ENCODE peak calls at places on chromosomes 7 and 10, in nine cellular contexts. Z is H1, J is fibroblast of lung, K is K562, C is IMR-90, O is GM23338, V is DND-41, P is neural progenitor cell, Y is MM.1S. E is an unnamed sample.

GRCh38 chr7:81162771-81163525 is 244.1 kb upstream of the SEMA3C start:
- DNase-seq in Z (no peak), J (no peak), K (no peak), C (peak; percentile 70), O (no peak), V (no peak), P (no peak), Y (no peak), E (no peak)

GRCh38 chr7:14973712-14974428 is 71.3 kb upstream of the DGKB start:
- DNase-seq in Z (no peak), J (peak; percentile 2), K (no peak), C (no peak), O (no peak), V (no peak), P (no peak), Y (no peak), E (no peak)

GRCh38 chr7:100603697-100604077 is 1.5 kb downstream of the PCOLCE start:
- DNase-seq in Z (no peak), J (peak; percentile 48), K (no peak), C (peak; percentile 23), O (peak; percentile 64), V (no peak), P (peak; percentile 75), Y (no peak), E (no peak)

GRCh38 chr7:78095549-78095948 is 297.0 kb downstream of the PHTF2 start:
- DNase-seq in Z (no peak), J (peak; percentile 16), K (no peak), C (peak; percentile 83), O (no peak), V (no peak), P (no peak), Y (no peak), E (no peak)

GRCh38 chr7:66043681-66044497 is 31.7 kb upstream of the ASL start:
- DNase-seq in Z (no peak), J (peak; percentile 8), K (peak; percentile 15), C (no peak), O (peak; percentile 83), V (no peak), P (peak; percentile 73), Y (no peak), E (no peak)

GRCh38 chr10:43667736-43668371 is 19.2 kb upstream of the ZNF32 start:
- DNase-seq in Z (no peak), J (no peak), K (no peak), C (no peak), O (peak; percentile 29), V (no peak), P (no peak), Y (no peak), E (no peak)

GRCh38 chr10:69742928-69743602 is 58.6 kb upstream of the COL13A1 start:
- DNase-seq in Z (peak; percentile 19), J (peak; percentile 56), K (peak; percentile 40), C (peak; percentile 19), O (peak; percentile 75), V (peak; percentile 12), P (peak; percentile 72), Y (no peak), E (peak; percentile 65)

GRCh38 chr10:121579656-121580055 is 18.6 kb downstream of the FGFR2 start:
- DNase-seq in Z (no peak), J (no peak), K (no peak), C (no peak), O (peak; percentile 71), V (no peak), P (no peak), Y (no peak), E (peak; percentile 88)

GRCh38 chr10:12782537-12782936 is 219.0 kb downstream of the CCDC3 start:
- DNase-seq in Z (no peak), J (peak; percentile 31), K (peak; percentile 65), C (peak; percentile 29), O (peak; percentile 72), V (peak; percentile 31), P (peak; percentile 52), Y (no peak), E (peak; percentile 77)

GRCh38 chr10:132512693-132513345 is 24.8 kb upstream of the INPP5A start:
- DNase-seq in Z (no peak), J (no peak), K (no peak), C (no peak), O (no peak), V (no peak), P (no peak), Y (no peak), E (no peak)

GRCh38 chr7:143391462-143392404 is 10.6 kb downstream of the ZYX start:
- DNase-seq in Z (no peak), J (peak; percentile 90), K (peak; percentile 20), C (peak; percentile 85), O (no peak), V (no peak), P (no peak), Y (no peak), E (no peak)

GRCh38 chr10:58516118-58516517 is 3.4 kb downstream of the BICC1 start:
- DNase-seq in Z (no peak), J (no peak), K (no peak), C (no peak), O (no peak), V (no peak), P (no peak), Y (no peak), E (no peak)

GRCh38 chr7:1246170-1246870 is 13.6 kb downstream of the UNCX start:
- DNase-seq in Z (no peak), J (no peak), K (no peak), C (no peak), O (no peak), V (no peak), P (peak; percentile 51), Y (no peak), E (no peak)

GRCh38 chr7:1248077-1248458 is 15.4 kb downstream of the UNCX start:
- DNase-seq in Z (no peak), J (no peak), K (no peak), C (no peak), O (no peak), V (peak; percentile 31), P (peak; percentile 60), Y (no peak), E (no peak)

GRCh38 chr7:1245596-1245995 is 12.9 kb downstream of the UNCX start:
- DNase-seq in Z (no peak), J (no peak), K (no peak), C (no peak), O (no peak), V (no peak), P (peak; percentile 41), Y (no peak), E (no peak)

GRCh38 chr7:1247527-1248041 is 14.9 kb downstream of the UNCX start:
- DNase-seq in Z (no peak), J (no peak), K (no peak), C (no peak), O (no peak), V (peak; percentile 63), P (peak; percentile 87), Y (no peak), E (no peak)

GRCh38 chr7:1246871-1247526 is 14.3 kb downstream of the UNCX start:
- DNase-seq in Z (no peak), J (no peak), K (no peak), C (no peak), O (no peak), V (no peak), P (peak; percentile 34), Y (no peak), E (no peak)
- H3K27me3 ChIP-seq in Z (peaks cover 90% of the 10 kb centered on the region), J (peaks cover 71% of the 10 kb centered on the region), K (peaks cover 63% of the 10 kb centered on the region), C (peaks cover 95% of the 10 kb centered on the region), O (peaks cover 86% of the 10 kb centered on the region), V (peaks cover 11% of the 10 kb centered on the region), P (peaks cover 100% of the 10 kb centered on the region), Y (peaks cover 92% of the 10 kb centered on the region), E (no peaks in the 10 kb centered on the region)

GRCh38 chr10:18455086-18455884 is 196.1 kb downstream of the NSUN6 start:
- DNase-seq in Z (no peak), J (no peak), K (no peak), C (peak; percentile 19), O (no peak), V (peak; percentile 25), P (no peak), Y (no peak), E (no peak)

GRCh38 chr10:18446205-18446604 is 205.2 kb downstream of the NSUN6 start:
- DNase-seq in Z (no peak), J (no peak), K (no peak), C (no peak), O (no peak), V (no peak), P (no peak), Y (no peak), E (no peak)

GRCh38 chr10:18449631-18450030 is 201.8 kb downstream of the NSUN6 start:
- DNase-seq in Z (no peak), J (no peak), K (no peak), C (no peak), O (no peak), V (no peak), P (no peak), Y (no peak), E (no peak)

GRCh38 chr10:18450298-18450697 is 201.1 kb downstream of the NSUN6 start:
- DNase-seq in Z (no peak), J (no peak), K (no peak), C (no peak), O (no peak), V (no peak), P (no peak), Y (no peak), E (no peak)
- H3K4me2 ChIP-seq in Z (no peak overlapping the region), J (no peak overlapping the region), K (no peak overlapping the region), C (no peak overlapping the region), O (no peak overlapping the region), V (no peak overlapping the region), P (no peak overlapping the region), Y (no peak overlapping the region), E (no peak overlapping the region)

GRCh38 chr10:16931919-16932318 is 114.7 kb upstream of the RSU1 start:
- DNase-seq in Z (no peak), J (no peak), K (no peak), C (no peak), O (no peak), V (no peak), P (no peak), Y (no peak), E (no peak)

GRCh38 chr10:16930540-16930939 is 113.3 kb upstream of the RSU1 start:
- DNase-seq in Z (no peak), J (no peak), K (no peak), C (no peak), O (no peak), V (no peak), P (no peak), Y (no peak), E (no peak)

GRCh38 chr10:16929067-16929466 is 111.8 kb upstream of the RSU1 start:
- DNase-seq in Z (no peak), J (no peak), K (no peak), C (no peak), O (peak; percentile 44), V (no peak), P (peak; percentile 75), Y (no peak), E (no peak)

DNA sequence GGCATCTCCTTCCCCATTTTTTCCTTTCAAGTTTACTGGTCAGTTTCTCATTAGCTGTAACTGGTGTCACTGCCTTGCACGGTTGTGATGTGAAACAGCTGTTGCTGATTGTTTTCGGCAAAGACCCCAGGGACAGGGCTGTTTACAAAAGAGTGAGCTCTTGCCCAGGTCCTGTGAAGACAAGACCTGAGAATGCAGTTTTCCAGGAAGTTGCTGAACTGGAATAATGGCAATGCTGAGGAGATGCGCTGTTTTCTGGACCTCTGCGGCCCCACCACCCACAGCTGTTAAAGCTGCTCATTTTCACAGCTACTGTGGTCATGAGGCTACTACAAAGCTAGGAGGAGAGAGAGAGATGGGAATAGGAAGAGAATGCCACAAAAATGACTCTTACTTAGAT is 116.6 kb upstream of the RSU1 start:
- DNase-seq in Z (no peak), J (no peak), K (no peak), C (no peak), O (no peak), V (no peak), P (no peak), Y (no peak), E (no peak)
- H2AFZ ChIP-seq in Z (no peak overlapping the region), J (peak overlapping the region; percentile 20), K (no peak overlapping the region), C (peak overlapping the region; percentile 78), O (peak overlapping the region; percentile 67), V (no peak overlapping the region), P (no peak overlapping the region), Y (no peak overlapping the region), E (no peak overlapping the region)

GRCh38 chr10:3820255-3820654 is 35.2 kb upstream of the KLF6 start:
- DNase-seq in Z (no peak), J (no peak), K (no peak), C (no peak), O (no peak), V (no peak), P (no peak), Y (no peak), E (no peak)
- H3K27me3 ChIP-seq in Z (no peaks in the 10 kb centered on the region), J (no peaks in the 10 kb centered on the region), K (no peaks in the 10 kb centered on the region), C (no peaks in the 10 kb centered on the region), O (no peaks in the 10 kb centered on the region), V (no peaks in the 10 kb centered on the region), P (no peaks in the 10 kb centered on the region), Y (no peaks in the 10 kb centered on the region), E (no peaks in the 10 kb centered on the region)